ENCODE peak calls at places on chromosomes 12 and 14, in nine cellular contexts. Y, F, I, G, C, M, L, Q and Z are unnamed samples. For H3K4me1 and H3K9me3, the result is how much of the 10 kb centered on the place peaks cover.

GRCh38 chr14:50007123-50007903 is 109.1 kb downstream of the VCPKMT start:
- DNase-seq in Y (no peak), F (peak), I (no peak), G (no peak), C (no peak), M (peak), L (no peak), Q (no peak), Z (no peak)

GRCh38 chr14:75911883-75912282 is 69.9 kb downstream of the TGFB3 start:
- DNase-seq in Y (no peak), F (peak), I (no peak), G (no peak), C (no peak), M (no peak), L (no peak), Q (no peak), Z (no peak)

GRCh38 chr12:32025906-32026305 is 66.7 kb downstream of the RESF1 start:
- DNase-seq in Y (no peak), F (peak), I (no peak), G (no peak), C (no peak), M (no peak), L (no peak), Q (no peak), Z (no peak)

GRCh38 chr12:58202933-58203713 is 261.8 kb downstream of the ATP23 start:
- DNase-seq in Y (no peak), F (no peak), I (no peak), G (no peak), C (no peak), M (no peak), L (no peak), Q (no peak), Z (no peak)

GRCh38 chr12:113136128-113136989 is 798 bp upstream of the RASAL1 start:
- DNase-seq in Y (no peak), F (peak), I (peak), G (no peak), C (no peak), M (no peak), L (peak), Q (no peak), Z (no peak)

GRCh38 chr14:22089940-22090339 is 416.3 kb upstream of the OR4E1 start:
- DNase-seq in Y (no peak), F (no peak), I (no peak), G (no peak), C (no peak), M (no peak), L (no peak), Q (no peak), Z (no peak)

GRCh38 chr14:61973981-61974380 is 211.8 kb downstream of the SNAPC1 start:
- DNase-seq in Y (no peak), F (no peak), I (no peak), G (no peak), C (no peak), M (no peak), L (no peak), Q (no peak), Z (no peak)

GRCh38 chr12:129839679-129840078 is 64.1 kb downstream of the TMEM132D start:
- DNase-seq in Y (no peak), F (no peak), I (no peak), G (no peak), C (no peak), M (no peak), L (no peak), Q (no peak), Z (no peak)

GRCh38 chr12:131017477-131017991 is 63.8 kb downstream of the ADGRD1 start:
- DNase-seq in Y (no peak), F (no peak), I (no peak), G (no peak), C (no peak), M (no peak), L (no peak), Q (no peak), Z (no peak)

GRCh38 chr14:46036099-46036498 is 615.5 kb downstream of the RPL10L start:
- DNase-seq in Y (no peak), F (no peak), I (no peak), G (no peak), C (no peak), M (no peak), L (no peak), Q (no peak), Z (no peak)

GRCh38 chr12:7667025-7667575 is 1.4 kb upstream of the APOBEC1 start:
- DNase-seq in Y (peak), F (no peak), I (no peak), G (no peak), C (no peak), M (peak), L (no peak), Q (no peak), Z (no peak)

GRCh38 chr12:52916225-52916624 is 11.3 kb upstream of the KRT8 start:
- DNase-seq in Y (no peak), F (no peak), I (no peak), G (no peak), C (no peak), M (no peak), L (no peak), Q (no peak), Z (no peak)

GRCh38 chr12:121992059-121992879 is 29.4 kb upstream of the BCL7A start:
- DNase-seq in Y (peak), F (no peak), I (no peak), G (no peak), C (no peak), M (peak), L (no peak), Q (no peak), Z (peak)

DNA sequence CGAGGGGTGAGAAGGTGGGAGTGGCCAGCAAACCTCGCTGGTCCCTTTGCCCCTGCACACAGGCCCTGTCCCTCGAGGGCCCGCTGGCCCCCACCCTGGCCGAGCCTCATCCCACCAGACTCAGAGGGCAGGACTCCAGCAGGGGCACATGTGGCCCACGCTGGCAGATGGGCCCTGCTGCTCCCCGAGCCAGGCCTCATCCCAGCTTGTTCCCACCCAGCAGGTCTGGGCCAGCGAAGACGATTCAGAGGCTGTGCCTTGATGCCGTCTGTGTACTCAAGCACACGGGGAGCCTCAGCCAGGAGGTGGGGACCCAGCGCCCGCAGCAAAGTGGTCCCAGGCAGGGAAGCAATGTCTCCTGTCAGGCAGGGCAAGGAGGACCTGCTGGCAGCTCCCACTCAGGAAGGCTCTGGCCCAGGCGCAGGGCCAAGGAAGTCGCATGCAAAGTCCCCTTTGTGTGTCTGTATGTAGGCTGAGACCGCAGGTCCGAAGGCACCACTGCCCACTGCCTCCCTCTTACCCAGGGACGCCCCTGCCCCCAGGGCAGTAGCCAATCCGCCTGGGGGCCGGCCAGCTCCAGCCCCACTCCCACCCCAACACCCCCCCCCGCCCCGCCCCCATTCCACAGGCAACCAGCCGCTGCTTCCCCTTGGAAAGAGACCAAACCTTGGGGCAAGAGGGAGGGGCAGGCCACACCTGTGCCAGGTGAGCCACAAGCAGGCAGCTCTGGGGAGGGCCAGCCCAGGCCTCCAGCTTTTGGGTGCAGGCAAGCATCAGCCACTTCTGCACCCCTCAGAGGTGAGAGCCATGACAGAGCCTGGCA is 9.4 kb downstream of the DEGS2 start:
- DNase-seq in Y (no peak), F (peak), I (peak), G (no peak), C (no peak), M (no peak), L (no peak), Q (no peak), Z (no peak)
- H3K4me1 ChIP-seq in Y (under half), F (half or more), I (half or more), G (under half), C (under half), M (under half), L (under half), Q (under half), Z (under half)

GRCh38 chr14:104179126-104179525 is 40.7 kb downstream of the KIF26A start:
- DNase-seq in Y (no peak), F (no peak), I (peak), G (no peak), C (no peak), M (no peak), L (no peak), Q (no peak), Z (no peak)
- H3K9me3 ChIP-seq in Y (under half), F (under half), I (under half), G (under half), C (under half), M (under half), L (under half), Q (under half), Z (under half)

GRCh38 chr14:54662491-54663116 is 95.7 kb downstream of the SAMD4A start:
- DNase-seq in Y (peak), F (no peak), I (no peak), G (no peak), C (no peak), M (no peak), L (no peak), Q (no peak), Z (no peak)
- TF ChIP-seq EP300 in Y (no peak), F (no peak), I (no peak), G (no peak), C (no peak), M (no peak), L (no peak), Q (no peak), Z (no peak)

DNA sequence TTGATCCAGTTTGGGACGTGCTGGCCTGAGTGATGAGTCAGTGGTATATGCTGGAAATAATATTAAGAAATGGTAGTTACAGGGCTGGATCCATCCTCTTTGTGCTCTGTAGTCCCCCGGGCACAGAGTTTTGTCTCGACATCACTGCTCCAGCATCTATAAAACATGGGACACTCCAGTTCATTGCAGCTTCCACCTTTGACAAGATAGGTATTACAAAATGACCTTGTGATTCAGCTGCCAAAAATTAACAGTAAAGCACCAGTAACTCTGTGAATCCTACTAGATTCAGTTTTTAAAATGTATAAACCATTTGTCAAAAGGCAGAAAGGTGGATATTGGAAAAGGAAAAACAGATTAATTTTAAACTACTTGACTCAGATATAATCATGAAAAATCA is 14.6 kb upstream of the GNG2 start:
- DNase-seq in Y (no peak), F (no peak), I (no peak), G (no peak), C (no peak), M (no peak), L (no peak), Q (no peak), Z (no peak)
- H3K4me1 ChIP-seq in Y (under half), F (under half), I (under half), G (under half), C (under half), M (under half), L (under half), Q (under half), Z (under half)

GRCh38 chr12:133130038-133130807 is at the start of the genes ZNF10 and ZNF891:
- DNase-seq in Y (peak), F (peak), I (peak), G (peak), C (peak), M (peak), L (peak), Q (peak), Z (peak)

GRCh38 chr12:133130808-133131128 is 341 bp downstream of the ZNF10 start:
- DNase-seq in Y (no peak), F (peak), I (peak), G (peak), C (peak), M (no peak), L (no peak), Q (peak), Z (peak)

GRCh38 chr12:133135747-133136146 is 5.3 kb downstream of the ZNF10 start:
- DNase-seq in Y (no peak), F (no peak), I (no peak), G (no peak), C (no peak), M (no peak), L (peak), Q (no peak), Z (no peak)
- H3K9me3 ChIP-seq in Y (half or more), F (half or more), I (half or more), G (under half), C (under half), M (half or more), L (under half), Q (half or more), Z (under half)

DNA sequence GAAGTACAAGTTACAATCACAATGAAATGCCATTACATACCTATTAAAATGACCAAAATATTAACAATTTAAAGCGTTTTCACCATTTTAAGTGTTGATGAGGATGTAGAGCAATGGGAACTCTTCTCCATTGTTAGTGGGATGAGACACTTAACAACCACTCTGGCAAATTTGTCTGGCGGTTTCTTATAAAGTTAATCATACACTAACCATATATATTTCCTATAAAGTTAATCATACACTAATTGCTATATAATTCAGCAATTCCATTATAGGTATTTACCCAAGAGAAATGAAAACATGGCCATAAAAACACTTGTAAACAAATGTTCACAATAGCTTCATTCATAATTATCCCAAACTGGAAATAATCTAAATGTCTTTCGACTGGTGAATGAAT is 35.9 kb downstream of the JKAMP start:
- DNase-seq in Y (no peak), F (no peak), I (no peak), G (no peak), C (no peak), M (no peak), L (no peak), Q (no peak), Z (no peak)
- TF ChIP-seq EP300 in Y (no peak), F (no peak), I (no peak), G (no peak), C (no peak), M (no peak), L (no peak), Q (no peak), Z (no peak)

GRCh38 chr12:115609356-115609755 is 668.1 kb downstream of the MED13L start:
- DNase-seq in Y (no peak), F (no peak), I (no peak), G (no peak), C (no peak), M (no peak), L (no peak), Q (no peak), Z (no peak)

GRCh38 chr12:115611477-115611876 is 666.0 kb downstream of the MED13L start:
- DNase-seq in Y (no peak), F (no peak), I (peak), G (no peak), C (no peak), M (no peak), L (no peak), Q (no peak), Z (no peak)

DNA sequence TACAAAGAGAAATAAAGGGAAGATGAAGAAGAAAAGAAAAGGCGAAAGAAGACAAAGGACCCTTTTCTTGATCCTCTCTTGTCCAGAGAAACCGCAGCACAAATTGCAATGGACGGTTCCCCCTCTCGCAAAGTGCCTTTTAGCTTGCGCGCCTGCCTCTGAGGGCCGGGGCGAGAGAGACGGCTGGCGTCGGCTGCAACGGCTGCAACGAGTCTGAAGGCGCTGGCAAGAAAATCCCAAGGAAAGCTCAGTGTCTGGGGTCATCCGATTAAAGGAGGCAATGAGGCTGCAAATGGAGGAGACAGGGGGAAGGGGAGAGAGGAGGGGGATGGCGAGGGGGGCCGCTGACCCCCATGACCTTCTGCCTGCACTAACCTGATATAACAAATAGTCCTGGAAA is 671.5 kb downstream of the MED13L start:
- DNase-seq in Y (no peak), F (no peak), I (no peak), G (no peak), C (no peak), M (no peak), L (no peak), Q (no peak), Z (peak)
- H3K4me1 ChIP-seq in Y (under half), F (under half), I (under half), G (under half), C (under half), M (under half), L (under half), Q (under half), Z (under half)

GRCh38 chr12:132937476-132937875 is 18.6 kb downstream of the ZNF605 start:
- DNase-seq in Y (no peak), F (no peak), I (no peak), G (no peak), C (no peak), M (no peak), L (no peak), Q (no peak), Z (no peak)
- H3K9me3 ChIP-seq in Y (half or more), F (half or more), I (half or more), G (under half), C (under half), M (half or more), L (under half), Q (half or more), Z (half or more)

GRCh38 chr14:36396798-36397197 is 76.4 kb upstream of the MBIP start:
- DNase-seq in Y (no peak), F (no peak), I (no peak), G (no peak), C (no peak), M (no peak), L (no peak), Q (no peak), Z (no peak)
- TF ChIP-seq EP300 in Y (no peak), F (no peak), I (no peak), G (no peak), C (no peak), M (no peak), L (no peak), Q (no peak), Z (no peak)